ENCODE peak calls at places on chromosomes 3 and 15, in six cellular contexts. S, R, O, X, K and C are unnamed samples.

GRCh38 chr3:175075269-175075668 is 216.1 kb downstream of the NAALADL2 start:
- DNase-seq in O (no peak), S (no peak), X (peak; percentile 22), R (no peak), K (no peak), C (no peak)

GRCh38 chr3:170418422-170419300 is at the start of gene CLDN11:
- DNase-seq in R (no peak), K (peak; percentile 95), X (peak; percentile 68), S (no peak), O (peak; percentile 44), C (peak; percentile 18)

GRCh38 chr15:35168464-35168863 is 83.4 kb upstream of the NANOGP8 start:
- DNase-seq in R (peak; percentile 46), S (no peak), K (no peak), X (peak; percentile 28), O (no peak), C (peak; percentile 62)

GRCh38 chr3:59425371-59425770 is 375.5 kb upstream of the CFAP20DC start:
- DNase-seq in O (no peak), X (peak; percentile 82), S (no peak), K (peak; percentile 71), R (no peak), C (peak; percentile 90)

GRCh38 chr3:52084954-52085730 is 28.8 kb upstream of the DUSP7 start:
- DNase-seq in X (no peak), S (no peak), R (no peak), K (peak; percentile 71), O (no peak), C (no peak)

GRCh38 chr15:36737430-36737891 is 158.0 kb downstream of the CDIN1 start:
- DNase-seq in S (no peak), K (no peak), X (peak; percentile 44), O (no peak), R (peak; percentile 29), C (peak; percentile 53)

GRCh38 chr3:78879516-78879860 is 888.3 kb downstream of the ROBO1 start:
- DNase-seq in K (no peak), O (no peak), R (no peak), X (no peak), S (no peak), C (no peak)

GRCh38 chr15:36883705-36884355 is 216.5 kb downstream of the MEIS2 start:
- DNase-seq in K (peak; percentile 93), X (peak; percentile 92), S (peak; percentile 86), R (peak; percentile 42), O (peak; percentile 62), C (peak; percentile 85)

GRCh38 chr3:99504258-99504657 is 134.1 kb upstream of the COL8A1 start:
- DNase-seq in R (no peak), K (no peak), S (no peak), X (peak; percentile 15), O (no peak), C (no peak)

GRCh38 chr3:156670077-156670476 is 4.3 kb upstream of the TIPARP start:
- DNase-seq in R (no peak), K (no peak), O (no peak), X (peak; percentile 37), S (no peak), C (no peak)

GRCh38 chr15:47473857-47474256 is 243.4 kb upstream of the SEMA6D start:
- DNase-seq in O (peak; percentile 64), K (peak; percentile 29), X (peak; percentile 95), R (no peak), S (no peak), C (no peak)

GRCh38 chr3:144032531-144033234 is 61.1 kb downstream of the DIPK2A start:
- DNase-seq in K (no peak), O (no peak), S (no peak), R (no peak), X (peak; percentile 22), C (no peak)

GRCh38 chr3:197124713-197125112 is 95.1 kb upstream of the MELTF start:
- DNase-seq in R (no peak), O (no peak), S (no peak), X (no peak), K (no peak), C (no peak)

GRCh38 chr15:100133001-100133400 is 208.8 kb downstream of the ADAMTS17 start:
- DNase-seq in X (no peak), R (no peak), O (no peak), S (no peak), K (no peak), C (no peak)

GRCh38 chr15:58529041-58529440 is 97.2 kb downstream of the LIPC start:
- DNase-seq in S (no peak), R (no peak), X (peak; percentile 26), O (no peak), K (no peak), C (no peak)

GRCh38 chr15:50886139-50886467 is 22.4 kb upstream of the AP4E1 start:
- DNase-seq in R (no peak), X (no peak), S (no peak), K (no peak), O (no peak), C (no peak)

GRCh38 chr3:9649791-9650521 is 651 bp downstream of the MTMR14 start:
- DNase-seq in S (no peak), X (no peak), R (no peak), K (peak; percentile 81), O (no peak), C (no peak)

GRCh38 chr15:89542369-89542768 is 32.9 kb upstream of the TICRR start:
- DNase-seq in O (no peak), S (no peak), K (no peak), R (no peak), X (no peak), C (peak; percentile 20)

GRCh38 chr15:72005483-72005882 is 112.5 kb downstream of the MYO9A start:
- DNase-seq in K (no peak), O (no peak), R (no peak), S (no peak), X (no peak), C (no peak)

GRCh38 chr15:48336940-48337339 is 5.7 kb downstream of the DUT start:
- DNase-seq in S (no peak), R (no peak), X (peak; percentile 16), K (no peak), O (no peak), C (no peak)

GRCh38 chr15:28112962-28113361 is 13.8 kb upstream of the OCA2 start:
- DNase-seq in O (no peak), S (no peak), K (no peak), R (no peak), X (no peak), C (no peak)

GRCh38 chr3:156181509-156181908 is 61.1 kb downstream of the KCNAB1 start:
- DNase-seq in X (peak; percentile 57), R (no peak), K (peak; percentile 47), O (no peak), S (no peak), C (peak; percentile 95)

GRCh38 chr3:116739678-116740077 is 30.1 kb downstream of the TUSC7 start:
- DNase-seq in S (no peak), X (no peak), O (no peak), R (no peak), K (no peak), C (no peak)

GRCh38 chr3:127406309-127407025 is 118.6 kb upstream of the PRR20G start:
- DNase-seq in S (no peak), O (no peak), R (no peak), K (peak; percentile 89), X (no peak), C (peak; percentile 44)

GRCh38 chr3:122510878-122511481 is 3.8 kb downstream of the KPNA1 start:
- DNase-seq in S (no peak), R (no peak), O (no peak), K (no peak), X (peak; percentile 22), C (peak; percentile 46)

GRCh38 chr15:43511012-43511885 is 6.2 kb upstream of the MAP1A start:
- DNase-seq in S (peak; percentile 63), R (no peak), K (no peak), X (peak; percentile 21), O (no peak), C (peak; percentile 29)

GRCh38 chr15:38696120-38696727 is 131.6 kb upstream of the RASGRP1 start:
- DNase-seq in K (peak; percentile 78), O (no peak), X (no peak), R (no peak), S (no peak), C (no peak)

GRCh38 chr15:30063829-30064559 is 18.8 kb upstream of the GOLGA8J start:
- DNase-seq in K (no peak), R (no peak), O (no peak), S (no peak), X (no peak), C (no peak)

GRCh38 chr15:38389924-38390542 is 63.9 kb upstream of the FAM98B start:
- DNase-seq in S (peak; percentile 67), R (no peak), K (no peak), O (peak; percentile 58), X (peak; percentile 71), C (peak; percentile 75)

DNA sequence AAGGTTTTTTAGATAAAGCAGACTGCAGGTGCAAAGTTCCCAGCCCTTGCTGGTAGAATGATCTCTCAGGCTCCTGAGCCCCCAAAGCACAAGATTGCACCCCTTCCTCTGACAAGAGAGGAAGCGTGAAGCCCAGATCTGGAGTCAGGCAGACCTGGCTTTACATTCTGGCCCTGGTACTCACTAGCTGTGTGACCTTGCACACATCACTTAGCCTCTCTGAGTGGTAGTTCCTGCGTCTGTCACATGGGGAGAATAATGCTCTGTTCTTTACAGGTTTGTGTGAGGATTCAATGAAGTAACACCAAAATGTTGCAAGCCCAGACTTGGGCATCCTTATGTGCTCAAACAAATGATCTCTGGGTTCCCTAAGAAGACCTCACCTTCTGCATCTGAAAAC is 141.5 kb downstream of the SMAD6 start:
- DNase-seq in R (no peak), O (no peak), S (no peak), K (peak; percentile 84), X (no peak), C (no peak)
- H3K4me3 ChIP-seq in R (no peak overlapping the region), O (no peak overlapping the region), S (no peak overlapping the region), K (no peak overlapping the region), X (peak overlapping the region; percentile 62), C (no peak overlapping the region)

DNA sequence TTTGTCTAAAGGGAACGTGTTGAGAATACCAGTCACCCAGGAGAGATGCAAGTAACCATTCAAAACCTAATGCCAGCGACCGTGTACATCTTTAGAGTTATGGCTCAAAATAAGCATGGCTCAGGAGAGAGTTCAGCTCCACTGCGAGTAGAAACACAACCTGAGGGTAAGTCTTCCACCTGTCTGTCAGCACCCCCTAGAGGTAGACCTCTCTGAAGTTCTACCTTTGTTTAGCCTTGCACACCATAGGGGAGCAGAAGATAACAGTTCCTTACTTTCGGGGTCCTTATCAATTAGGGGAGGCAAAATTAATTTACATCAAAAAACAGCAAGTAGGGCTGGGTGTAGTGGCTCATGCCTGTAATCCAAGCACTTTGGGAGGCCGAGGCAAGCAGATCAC is 124.4 kb downstream of the HCN4 start:
- DNase-seq in S (no peak), X (no peak), O (no peak), R (no peak), K (no peak), C (peak; percentile 55)
- TF ChIP-seq CTCF in S (peak; percentile 48), X (peak; percentile 19), O (no peak), R (no peak), K (peak; percentile 18), C (peak; percentile 53)

GRCh38 chr15:41401904-41402267 is 410 bp downstream of the NDUFAF1 start:
- DNase-seq in R (no peak), O (no peak), X (no peak), K (no peak), S (no peak), C (no peak)
- H3K4me3 ChIP-seq in R (peak overlapping the region; percentile 93), O (peak overlapping the region; percentile 94), X (peak overlapping the region; percentile 78), K (peak overlapping the region; percentile 81), S (peak overlapping the region; percentile 87), C (peak overlapping the region; percentile 84)

DNA sequence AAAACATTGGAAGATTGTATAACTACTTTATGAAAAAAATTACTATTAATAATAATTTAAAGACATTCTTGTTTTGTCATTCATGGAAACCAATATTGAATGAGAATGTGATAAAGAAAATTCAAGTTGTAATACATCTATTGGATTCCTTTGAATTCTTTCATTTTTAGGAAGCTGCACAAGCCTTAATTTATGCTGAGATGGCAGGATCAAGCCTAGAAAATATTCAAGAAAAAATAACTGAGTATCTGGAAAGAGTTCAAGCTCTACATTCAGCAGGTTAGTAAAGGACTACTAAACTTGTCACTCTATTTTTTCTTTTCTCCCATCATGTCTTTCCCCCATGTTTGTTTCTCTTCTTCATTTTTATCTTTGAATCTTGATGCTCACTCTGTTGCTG is 5.9 kb downstream of the CAPN7 start:
- DNase-seq in S (no peak), R (no peak), K (no peak), X (no peak), O (no peak), C (no peak)
- TF ChIP-seq CTCF in S (no peak), R (no peak), K (no peak), X (no peak), O (no peak), C (no peak)